ENCODE peak calls at places on chromosome 21, in seven cellular contexts. U, K, L, V, R, I and J are unnamed samples.

GRCh38 chr21:32413697-32414578 is 1.4 kb downstream of the EVA1C start:
- DNase-seq in U (no peak), K (no peak), L (no peak), V (no peak), R (no peak), I (no peak), J (no peak)

GRCh38 chr21:29829514-29830255 is 110.1 kb downstream of the GRIK1 start:
- DNase-seq in U (no peak), K (no peak), L (no peak), V (no peak), R (no peak), I (no peak), J (no peak)

GRCh38 chr21:38843806-38844479 is 38.2 kb downstream of the ETS2 start:
- DNase-seq in U (no peak), K (no peak), L (no peak), V (no peak), R (no peak), I (no peak), J (peak)

GRCh38 chr21:36156815-36157670 is at the start of gene DOP1B:
- DNase-seq in U (no peak), K (peak), L (no peak), V (peak), R (no peak), I (no peak), J (no peak)

GRCh38 chr21:41932576-41933258 is 21.1 kb downstream of the C2CD2 start:
- DNase-seq in U (no peak), K (no peak), L (no peak), V (no peak), R (no peak), I (no peak), J (no peak)

GRCh38 chr21:45639206-45640000 is 4.1 kb upstream of the PCBP3 start:
- DNase-seq in U (no peak), K (no peak), L (no peak), V (no peak), R (no peak), I (no peak), J (no peak)

GRCh38 chr21:42220138-42220701 is 1.3 kb downstream of the ABCG1 start:
- DNase-seq in U (no peak), K (peak), L (no peak), V (peak), R (no peak), I (peak), J (no peak)

GRCh38 chr21:43851593-43851992 is 13.4 kb upstream of the AGPAT3 start:
- DNase-seq in U (no peak), K (no peak), L (no peak), V (no peak), R (no peak), I (no peak), J (no peak)

GRCh38 chr21:44883250-44883649 is 9.8 kb upstream of the PTTG1IP start:
- DNase-seq in U (no peak), K (no peak), L (no peak), V (no peak), R (no peak), I (no peak), J (no peak)

GRCh38 chr21:16363563-16363962 is 633.8 kb downstream of the USP25 start:
- DNase-seq in U (no peak), K (no peak), L (no peak), V (no peak), R (no peak), I (no peak), J (no peak)

GRCh38 chr21:41186763-41187536 is 19.0 kb downstream of the BACE2 start:
- DNase-seq in U (no peak), K (no peak), L (peak), V (no peak), R (no peak), I (no peak), J (no peak)

GRCh38 chr21:28761709-28762356 is 230.8 kb downstream of the LTN1 start:
- DNase-seq in U (no peak), K (no peak), L (no peak), V (no peak), R (no peak), I (no peak), J (no peak)

GRCh38 chr21:39312112-39313041 is 1.1 kb downstream of the BRWD1 start:
- DNase-seq in U (peak), K (peak), L (peak), V (peak), R (peak), I (peak), J (peak)

GRCh38 chr21:38798481-38798882 is 7.2 kb upstream of the ETS2 start:
- DNase-seq in U (no peak), K (peak), L (no peak), V (no peak), R (no peak), I (peak), J (no peak)

GRCh38 chr21:41665766-41666595 is 100.9 kb downstream of the RIPK4 start:
- DNase-seq in U (no peak), K (no peak), L (no peak), V (no peak), R (no peak), I (no peak), J (no peak)

GRCh38 chr21:37389456-37389855 is 22.9 kb downstream of the DYRK1A start:
- DNase-seq in U (no peak), K (no peak), L (no peak), V (no peak), R (no peak), I (no peak), J (no peak)

GRCh38 chr21:42039911-42040351 is 29.8 kb upstream of the ZBTB21 start:
- DNase-seq in U (peak), K (no peak), L (no peak), V (no peak), R (no peak), I (no peak), J (no peak)

GRCh38 chr21:31606081-31606874 is 53.2 kb upstream of the SOD1 start:
- DNase-seq in U (no peak), K (no peak), L (no peak), V (no peak), R (no peak), I (no peak), J (no peak)

GRCh38 chr21:21029159-21029558 is 30.9 kb downstream of the NCAM2 start:
- DNase-seq in U (no peak), K (no peak), L (peak), V (no peak), R (no peak), I (no peak), J (no peak)

GRCh38 chr21:41497836-41498235 is 10.1 kb downstream of the TMPRSS2 start:
- DNase-seq in U (no peak), K (no peak), L (no peak), V (no peak), R (no peak), I (no peak), J (no peak)

GRCh38 chr21:16473965-16474364 is 744.2 kb downstream of the USP25 start:
- DNase-seq in U (no peak), K (no peak), L (peak), V (no peak), R (no peak), I (no peak), J (no peak)

GRCh38 chr21:42568834-42569731 is 55.4 kb downstream of the SLC37A1 start:
- DNase-seq in U (no peak), K (no peak), L (no peak), V (no peak), R (no peak), I (no peak), J (no peak)

GRCh38 chr21:41806773-41807172 is 39.9 kb upstream of the RIPK4 start:
- DNase-seq in U (no peak), K (no peak), L (no peak), V (no peak), R (no peak), I (no peak), J (no peak)

GRCh38 chr21:42609806-42610205 is 43.6 kb upstream of the PDE9A start:
- DNase-seq in U (no peak), K (peak), L (peak), V (peak), R (no peak), I (peak), J (no peak)

GRCh38 chr21:16377120-16377658 is 647.4 kb downstream of the USP25 start:
- DNase-seq in U (no peak), K (no peak), L (no peak), V (no peak), R (no peak), I (no peak), J (no peak)

GRCh38 chr21:36150192-36150711 is 6.4 kb upstream of the DOP1B start:
- DNase-seq in U (no peak), K (no peak), L (no peak), V (no peak), R (no peak), I (peak), J (no peak)